ENCODE peak calls at places on chromosomes 11 and 22, in nine cellular contexts. Q, T, C, S, M, B, J, W and P are unnamed samples.

GRCh38 chr11:100629671-100630070 is 57.4 kb upstream of the ARHGAP42 start:
- DNase-seq in Q (no peak), T (no peak), C (no peak), S (no peak), M (no peak), B (no peak), J (no peak), W (no peak), P (peak; percentile 16)

GRCh38 chr11:111452817-111453607 is 59.2 kb downstream of the BTG4 start:
- DNase-seq in Q (no peak), T (no peak), C (no peak), S (peak; percentile 4), M (no peak), B (no peak), J (no peak), W (no peak), P (no peak)

GRCh38 chr11:12269104-12269441 is 108.3 kb upstream of the PARVA start:
- DNase-seq in Q (no peak), T (no peak), C (no peak), S (peak; percentile 67), M (peak; percentile 80), B (peak; percentile 80), J (no peak), W (no peak), P (peak; percentile 66)

GRCh38 chr11:2902784-2903671 is 17.5 kb upstream of the CDKN1C start:
- DNase-seq in Q (peak; percentile 81), T (no peak), C (no peak), S (no peak), M (no peak), B (no peak), J (no peak), W (no peak), P (no peak)

GRCh38 chr22:25358421-25359170 is 139.2 kb downstream of the CRYBB2 start:
- DNase-seq in Q (no peak), T (peak; percentile 5), C (peak; percentile 38), S (no peak), M (peak; percentile 40), B (no peak), J (no peak), W (no peak), P (no peak)

GRCh38 chr22:21628386-21629261 is 1.2 kb downstream of the YDJC start:
- DNase-seq in Q (peak; percentile 53), T (no peak), C (no peak), S (peak; percentile 41), M (no peak), B (no peak), J (no peak), W (no peak), P (no peak)

GRCh38 chr11:2534131-2534956 is 89.5 kb downstream of the KCNQ1 start:
- DNase-seq in Q (peak; percentile 19), T (no peak), C (no peak), S (no peak), M (peak; percentile 66), B (no peak), J (no peak), W (no peak), P (peak; percentile 4)

GRCh38 chr22:24305260-24305692 is 34.6 kb downstream of the SPECC1L start:
- DNase-seq in Q (no peak), T (no peak), C (no peak), S (no peak), M (no peak), B (no peak), J (no peak), W (no peak), P (no peak)

GRCh38 chr11:96864998-96865397 is 475.2 kb downstream of the JRKL start:
- DNase-seq in Q (no peak), T (no peak), C (no peak), S (no peak), M (no peak), B (no peak), J (no peak), W (no peak), P (no peak)

GRCh38 chr11:115745545-115746265 is 241.5 kb upstream of the CADM1 start:
- DNase-seq in Q (no peak), T (no peak), C (no peak), S (peak; percentile 59), M (no peak), B (no peak), J (no peak), W (no peak), P (peak; percentile 94)

GRCh38 chr11:14953904-14954303 is 18.2 kb downstream of the CALCA start:
- DNase-seq in Q (no peak), T (no peak), C (no peak), S (no peak), M (no peak), B (no peak), J (no peak), W (no peak), P (no peak)

GRCh38 chr11:27013741-27014415 is 20.0 kb downstream of the FIBIN start:
- DNase-seq in Q (no peak), T (no peak), C (no peak), S (no peak), M (no peak), B (no peak), J (no peak), W (no peak), P (no peak)

GRCh38 chr11:96314326-96315050 is 28.5 kb downstream of the MAML2 start:
- DNase-seq in Q (peak; percentile 42), T (no peak), C (no peak), S (no peak), M (no peak), B (no peak), J (no peak), W (peak; percentile 57), P (no peak)

DNA sequence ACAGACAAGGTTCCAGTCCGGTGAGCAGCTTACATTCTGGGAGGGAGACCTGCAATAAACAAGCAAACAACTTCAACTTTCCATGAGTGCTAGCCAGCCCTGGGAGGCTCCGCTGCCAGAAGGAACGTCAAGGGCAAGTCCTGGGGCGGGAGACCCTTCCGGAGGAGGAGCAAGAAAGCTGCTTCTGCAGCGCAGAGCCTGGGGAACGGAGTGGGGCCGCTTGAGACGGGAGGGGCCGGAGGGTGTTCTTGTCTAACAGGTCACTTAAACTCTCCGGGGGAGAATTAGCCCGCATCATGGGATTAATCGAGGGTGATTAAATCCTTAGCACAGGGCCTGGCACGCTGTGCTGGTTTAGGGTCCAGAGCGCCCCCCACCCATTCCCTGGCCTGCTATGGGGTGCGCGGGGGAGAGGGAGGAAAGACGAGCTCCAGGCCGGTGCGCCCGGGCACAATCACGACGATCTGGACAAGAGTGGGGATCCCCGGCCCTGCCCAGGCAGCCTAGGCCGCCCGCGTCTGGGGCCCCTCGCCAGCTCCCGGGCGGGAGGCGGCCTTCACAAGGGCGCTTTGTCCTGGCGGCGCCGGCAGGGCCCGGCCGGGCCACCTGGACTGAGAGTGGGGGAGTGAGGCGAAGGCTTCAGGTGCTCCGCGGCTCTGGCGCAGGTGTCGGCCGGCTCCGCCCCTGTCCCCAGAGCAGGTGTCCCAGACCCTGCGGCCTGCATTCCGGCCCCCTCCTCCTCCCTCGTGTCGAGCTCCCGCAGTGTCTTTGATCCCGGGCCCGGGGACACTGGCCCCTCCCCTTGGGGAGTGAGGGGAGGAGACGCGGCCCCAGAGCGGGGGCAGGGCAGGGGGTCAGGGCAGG is 663 bp upstream of the LARGE2 start:
- DNase-seq in Q (peak; percentile 67), T (peak; percentile 11), C (peak; percentile 67), S (peak; percentile 60), M (peak; percentile 63), B (peak; percentile 83), J (no peak), W (peak; percentile 87), P (no peak)
- H3K4me3 ChIP-seq in Q (no peak overlapping the region), T (no peak overlapping the region), C (peak overlapping the region; percentile 67), S (peak overlapping the region; percentile 45), M (no peak overlapping the region), B (no peak overlapping the region), J (no peak overlapping the region), W (peak overlapping the region; percentile 52), P (peak overlapping the region; percentile 29)

GRCh38 chr11:79241205-79241604 is 199.6 kb downstream of the TENM4 start:
- DNase-seq in Q (no peak), T (no peak), C (no peak), S (no peak), M (no peak), B (no peak), J (no peak), W (no peak), P (no peak)

GRCh38 chr11:79235696-79236095 is 205.1 kb downstream of the TENM4 start:
- DNase-seq in Q (no peak), T (no peak), C (no peak), S (no peak), M (no peak), B (no peak), J (no peak), W (no peak), P (no peak)

GRCh38 chr11:79236541-79236971 is 204.3 kb downstream of the TENM4 start:
- DNase-seq in Q (no peak), T (no peak), C (no peak), S (no peak), M (no peak), B (no peak), J (no peak), W (no peak), P (no peak)

GRCh38 chr11:79237676-79238075 is 203.2 kb downstream of the TENM4 start:
- DNase-seq in Q (no peak), T (no peak), C (no peak), S (no peak), M (no peak), B (no peak), J (no peak), W (no peak), P (no peak)

DNA sequence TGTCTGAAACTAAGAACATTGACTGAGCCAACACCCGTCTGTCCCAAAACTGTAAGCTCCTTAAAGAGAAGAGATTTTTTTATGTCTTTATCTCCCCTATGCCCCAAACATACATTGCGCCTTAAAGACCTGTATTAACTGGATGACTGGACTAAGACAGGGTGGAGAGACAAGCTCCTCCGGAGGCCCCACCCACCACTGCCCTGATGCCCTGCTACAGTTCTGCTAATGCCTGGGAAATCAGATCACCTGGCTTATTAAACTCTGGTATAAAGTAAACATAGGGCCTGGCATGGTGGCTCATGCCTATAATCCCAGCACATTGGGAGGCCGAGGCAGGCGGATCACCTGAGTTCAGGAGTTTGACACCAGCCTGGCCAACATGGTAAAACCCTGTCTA is 203.7 kb downstream of the TENM4 start:
- DNase-seq in Q (no peak), T (no peak), C (no peak), S (no peak), M (no peak), B (no peak), J (no peak), W (no peak), P (no peak)
- H3K4me3 ChIP-seq in Q (no peak overlapping the region), T (no peak overlapping the region), C (peak overlapping the region; percentile 7), S (no peak overlapping the region), M (no peak overlapping the region), B (no peak overlapping the region), J (no peak overlapping the region), W (no peak overlapping the region), P (no peak overlapping the region)

GRCh38 chr11:47353978-47354774 is 1.7 kb upstream of the MYBPC3 start:
- DNase-seq in Q (peak; percentile 10), T (no peak), C (no peak), S (peak; percentile 30), M (no peak), B (no peak), J (no peak), W (no peak), P (no peak)
- H3K4me3 ChIP-seq in Q (no peak overlapping the region), T (peak overlapping the region; percentile 53), C (peak overlapping the region; percentile 58), S (no peak overlapping the region), M (peak overlapping the region; percentile 38), B (no peak overlapping the region), J (no peak overlapping the region), W (peak overlapping the region; percentile 55), P (no peak overlapping the region)

DNA sequence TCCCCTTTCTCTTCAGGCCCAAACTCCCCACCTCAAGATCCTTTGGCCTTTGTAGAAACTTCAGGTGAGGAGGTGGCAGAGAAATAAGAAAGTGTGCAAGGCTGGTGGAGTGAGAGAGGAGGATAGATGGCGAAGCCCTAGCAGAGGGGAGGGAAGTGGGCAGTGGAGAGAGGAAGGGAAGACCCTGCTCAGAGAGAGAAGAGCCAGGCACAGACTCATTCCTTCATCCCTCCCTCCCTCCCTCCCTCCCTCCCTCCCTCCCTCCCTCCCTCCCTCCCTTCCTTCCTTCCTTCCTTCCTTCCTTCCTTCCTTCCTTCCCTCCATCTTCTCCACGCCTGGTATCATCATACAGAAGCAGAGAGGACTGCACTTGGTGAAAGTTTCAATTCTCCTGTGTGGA is 21.0 kb downstream of the RTN4RL2 start:
- DNase-seq in Q (no peak), T (no peak), C (no peak), S (no peak), M (no peak), B (no peak), J (no peak), W (no peak), P (no peak)
- H3K4me3 ChIP-seq in Q (no peak overlapping the region), T (no peak overlapping the region), C (no peak overlapping the region), S (no peak overlapping the region), M (no peak overlapping the region), B (no peak overlapping the region), J (no peak overlapping the region), W (no peak overlapping the region), P (no peak overlapping the region)